ENCODE peak calls at places on chromosomes 1 and 21, in eight cellular contexts. K, Y, F, L, V, A, O and C are unnamed samples.

GRCh38 chr1:173917149-173917548 is at the start of gene SERPINC1:
- DNase-seq in O (no peak), F (no peak), V (no peak), L (no peak), K (no peak), A (peak; percentile 77), Y (no peak), C (no peak)

GRCh38 chr1:222167111-222167510 is 380.8 kb downstream of the HHIPL2 start:
- DNase-seq in V (peak; percentile 51), O (no peak), A (no peak), L (peak; percentile 53), K (no peak), Y (no peak), F (peak; percentile 94), C (peak; percentile 38)

GRCh38 chr1:8155528-8156186 is 129.5 kb upstream of the ERRFI1 start:
- DNase-seq in A (no peak), F (peak; percentile 31), Y (no peak), L (no peak), O (no peak), K (no peak), V (peak; percentile 34), C (no peak)

GRCh38 chr1:18808561-18808960 is 50.9 kb downstream of the TAS1R2 start:
- DNase-seq in K (no peak), V (no peak), L (no peak), O (no peak), A (no peak), F (no peak), Y (no peak), C (no peak)

GRCh38 chr1:176938375-176938774 is 226.1 kb downstream of the ASTN1 start:
- DNase-seq in F (no peak), A (no peak), L (no peak), K (no peak), V (no peak), Y (no peak), O (no peak), C (no peak)

GRCh38 chr1:116824631-116825399 is 70.6 kb downstream of the CD2 start:
- DNase-seq in F (no peak), K (no peak), V (no peak), Y (no peak), L (peak; percentile 46), O (no peak), A (no peak), C (no peak)

GRCh38 chr21:41511858-41512257 is 3.9 kb upstream of the TMPRSS2 start:
- DNase-seq in L (no peak), A (no peak), V (no peak), Y (no peak), K (no peak), O (no peak), F (no peak), C (no peak)

GRCh38 chr1:209854196-209854595 is 26.4 kb downstream of the UTP25 start:
- DNase-seq in Y (no peak), L (no peak), V (no peak), O (no peak), K (no peak), F (no peak), A (no peak), C (no peak)

GRCh38 chr1:168708698-168709406 is 20.2 kb downstream of the DPT start:
- DNase-seq in V (no peak), O (no peak), Y (no peak), L (peak; percentile 32), K (no peak), F (no peak), A (no peak), C (no peak)

GRCh38 chr1:222161676-222162075 is 386.2 kb downstream of the HHIPL2 start:
- DNase-seq in A (no peak), K (no peak), F (peak; percentile 21), Y (no peak), O (no peak), V (no peak), L (no peak), C (no peak)

GRCh38 chr1:65254320-65255087 is 54.8 kb upstream of the DNAJC6 start:
- DNase-seq in A (peak; percentile 88), K (peak; percentile 92), V (peak; percentile 88), O (peak; percentile 90), F (peak; percentile 30), L (peak; percentile 84), Y (peak; percentile 83), C (peak; percentile 84)

DNA sequence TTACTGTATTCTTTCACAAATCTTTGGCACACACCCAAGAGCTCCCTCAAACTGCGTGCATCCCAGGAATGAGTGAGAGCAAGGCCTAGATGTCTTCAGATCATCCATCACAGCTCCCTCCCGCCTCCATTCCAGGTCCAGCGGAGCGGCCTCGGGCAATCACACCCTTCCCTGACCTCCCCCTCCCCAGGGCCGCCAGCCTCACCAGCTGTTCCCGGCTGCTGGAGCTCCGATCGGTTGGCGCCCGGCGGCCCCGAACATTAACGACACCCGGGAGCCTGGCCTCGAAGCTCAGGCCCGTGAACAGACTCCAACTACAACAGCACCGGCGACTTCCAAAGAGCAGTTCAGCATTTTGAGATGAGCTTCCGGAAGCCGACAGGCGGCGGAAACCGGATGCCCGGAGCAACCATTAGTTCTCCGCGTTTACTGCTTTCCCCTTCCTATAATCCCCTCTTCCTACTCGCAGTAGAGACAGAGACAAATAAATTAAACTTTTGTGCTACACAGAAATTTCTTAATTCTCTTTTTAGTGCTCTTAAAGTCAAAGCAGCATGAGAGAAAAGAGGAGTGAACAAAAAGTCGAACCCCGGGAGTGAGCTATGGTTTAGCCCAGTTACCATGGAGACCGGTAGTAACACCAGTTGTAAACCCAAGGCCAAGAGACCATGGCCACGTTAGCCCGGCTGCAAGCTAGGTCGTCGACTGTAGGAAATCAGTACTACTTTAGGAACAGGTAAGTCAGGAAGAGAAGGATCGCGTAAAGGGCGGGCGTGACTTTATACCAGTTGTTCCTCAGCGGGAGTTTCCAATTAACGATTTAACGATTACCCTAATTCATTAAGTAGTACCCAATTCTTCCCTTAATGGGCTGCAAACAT is at the start of the genes GPATCH2 and SPATA17:
- DNase-seq in A (peak; percentile 81), Y (peak; percentile 83), F (peak; percentile 90), L (peak; percentile 87), O (peak; percentile 48), K (peak; percentile 89), V (peak; percentile 78), C (peak; percentile 81)
- TF ChIP-seq POLR2A in A (peak; percentile 37), Y (no peak), F (peak; percentile 92), L (no peak), O (peak; percentile 71), K (peak; percentile 33), V (no peak), C (no peak)

DNA sequence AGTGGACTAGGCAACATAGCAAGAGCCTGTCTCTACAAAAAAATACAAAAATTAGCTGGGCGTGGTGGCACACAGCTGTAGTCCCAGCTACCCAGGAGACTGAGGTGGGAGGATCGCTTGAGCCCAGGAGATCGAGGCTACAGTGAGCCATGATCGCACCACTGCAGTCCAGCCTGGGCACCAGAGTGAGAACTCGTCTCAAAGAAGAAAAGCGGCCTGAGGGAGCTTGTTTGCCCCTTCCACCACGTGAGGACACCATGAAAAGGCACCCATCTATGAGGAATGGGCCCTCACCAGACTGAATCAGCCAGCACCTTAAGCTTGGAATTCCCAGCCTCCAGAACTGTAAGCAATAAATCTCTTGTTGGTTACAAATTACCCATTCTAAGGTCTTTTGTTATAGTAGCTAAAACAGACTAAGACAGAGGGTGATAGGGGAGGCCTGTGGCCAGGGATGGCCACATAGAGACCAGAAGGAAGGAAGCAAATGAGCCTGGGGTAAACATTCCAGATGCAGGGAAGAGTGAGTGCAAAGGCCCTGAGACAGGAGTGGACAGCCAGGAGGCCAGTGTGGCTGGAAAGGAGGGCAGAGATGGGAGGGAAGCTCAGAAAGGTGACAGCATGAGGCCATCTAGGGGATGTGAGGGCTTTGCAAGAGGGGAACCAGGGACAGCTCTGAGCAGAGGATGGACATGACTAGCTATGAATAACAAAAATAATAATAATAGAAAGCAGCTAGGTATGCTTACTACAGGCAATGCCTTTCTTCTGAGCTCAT is 120.1 kb downstream of the MATN1 start:
- DNase-seq in O (no peak), V (no peak), Y (no peak), F (no peak), L (no peak), K (no peak), A (no peak), C (no peak)
- TF ChIP-seq POLR2A in O (no peak), V (no peak), Y (no peak), F (no peak), L (no peak), K (no peak), A (no peak), C (no peak)

GRCh38 chr1:100524355-100524754 is 13.6 kb upstream of the GPR88 start:
- DNase-seq in K (no peak), Y (no peak), V (no peak), F (no peak), A (no peak), O (no peak), L (no peak), C (no peak)

GRCh38 chr1:100517517-100517916 is 20.4 kb upstream of the GPR88 start:
- DNase-seq in Y (no peak), F (peak; percentile 63), K (no peak), V (no peak), A (no peak), O (no peak), L (no peak), C (no peak)

GRCh38 chr1:100526894-100527293 is 11.0 kb upstream of the GPR88 start:
- DNase-seq in L (no peak), Y (no peak), O (no peak), F (no peak), A (no peak), V (no peak), K (no peak), C (no peak)

GRCh38 chr1:100528861-100529260 is 9.1 kb upstream of the GPR88 start:
- DNase-seq in F (peak; percentile 64), Y (no peak), A (no peak), L (no peak), V (no peak), O (no peak), K (no peak), C (no peak)

GRCh38 chr1:100523038-100523649 is 14.8 kb upstream of the GPR88 start:
- DNase-seq in V (no peak), A (no peak), L (no peak), K (no peak), F (peak; percentile 21), O (no peak), Y (no peak), C (no peak)
- TF ChIP-seq POLR2A in V (no peak), A (no peak), L (no peak), K (no peak), F (no peak), O (no peak), Y (no peak), C (no peak)

DNA sequence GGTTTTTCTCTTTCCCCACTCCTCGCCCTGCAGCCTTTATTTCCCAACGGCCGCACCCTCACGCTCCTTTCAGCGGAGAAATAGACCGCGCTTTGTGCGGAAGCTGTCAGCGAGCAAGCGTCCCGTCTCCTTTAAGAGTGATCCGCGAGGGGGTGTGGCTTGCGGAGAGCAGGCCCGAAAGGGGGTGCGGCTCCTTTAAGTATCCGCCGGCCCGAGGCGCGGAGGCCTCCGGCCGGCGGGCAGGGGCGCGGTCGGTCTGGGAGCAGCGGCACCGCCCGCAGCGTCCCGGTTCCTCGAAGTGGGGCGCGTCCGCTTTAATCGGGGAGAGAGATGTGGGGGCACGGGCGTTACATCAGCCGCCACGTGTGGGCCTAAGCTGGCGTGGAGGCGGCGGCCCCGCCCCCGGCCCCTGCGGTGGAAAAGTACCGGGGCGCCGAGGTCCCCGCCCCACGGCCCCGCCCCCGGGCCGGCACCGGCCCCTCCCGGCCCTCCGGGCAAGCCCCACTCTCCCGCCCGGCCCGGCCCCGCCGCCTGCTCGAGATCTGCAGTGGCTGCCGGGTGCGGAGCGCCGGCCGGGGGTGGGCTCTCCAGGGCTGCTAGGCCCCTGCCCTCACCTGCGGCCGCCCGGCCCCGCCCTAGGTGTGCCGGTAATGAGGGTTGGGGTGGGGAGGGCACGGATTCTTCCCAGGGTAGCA is 1.2 kb downstream of the SLC6A9 start:
- DNase-seq in L (peak; percentile 94), K (peak; percentile 97), Y (peak; percentile 93), A (peak; percentile 89), F (peak; percentile 86), V (peak; percentile 93), O (peak; percentile 84), C (peak; percentile 94)
- TF ChIP-seq POLR2A in L (peak; percentile 34), K (peak; percentile 61), Y (no peak), A (peak; percentile 39), F (peak; percentile 83), V (no peak), O (no peak), C (peak; percentile 17)